ENCODE peak calls at places on chromosomes 6 and 20, in six cellular contexts. F is endothelial cell of umbilical vein, H is HepG2, T is K562, D is GM12878, V is NB4. I is an unnamed sample.
A peak's percentile ranks its signal among the peaks of the same experiment; 100 is the strongest.

GRCh38 chr20:63024573-63025392 is 18.0 kb upstream of the BHLHE23 start:
- DNase-seq in F (no peak), T (no peak), H (no peak), D (no peak), V (no peak), I (no peak)

GRCh38 chr6:110809792-110810191 is 5.5 kb downstream of the CDK19 start:
- DNase-seq in T (no peak), H (no peak), D (no peak), V (no peak), F (no peak), I (no peak)

GRCh38 chr6:124066995-124067552 is 263.4 kb downstream of the NKAIN2 start:
- DNase-seq in F (peak; percentile 29), H (no peak), V (no peak), T (no peak), D (no peak), I (no peak)

GRCh38 chr20:3237011-3237957 is 1.7 kb downstream of the SLC4A11 start:
- DNase-seq in V (no peak), T (no peak), F (no peak), H (no peak), D (no peak), I (no peak)

GRCh38 chr6:107418118-107418517 is 41.2 kb downstream of the PDSS2 start:
- DNase-seq in T (peak; percentile 12), F (no peak), V (peak; percentile 70), D (no peak), H (peak; percentile 11), I (peak; percentile 15)

GRCh38 chr6:16639689-16640480 is 121.4 kb downstream of the ATXN1 start:
- DNase-seq in D (no peak), T (no peak), F (peak; percentile 68), H (no peak), V (no peak), I (peak; percentile 25)

GRCh38 chr6:35432291-35432690 is 19.8 kb upstream of the FANCE start:
- DNase-seq in D (no peak), T (no peak), H (no peak), V (no peak), F (no peak), I (no peak)

GRCh38 chr20:29298759-29299613 is 1958.5 kb upstream of the DEFB115 start:
- DNase-seq in T (no peak), V (no peak), F (no peak), D (no peak), H (no peak), I (no peak)

GRCh38 chr6:16562498-16562897 is 198.8 kb downstream of the ATXN1 start:
- DNase-seq in V (no peak), D (no peak), T (no peak), H (no peak), F (no peak), I (no peak)

GRCh38 chr20:19317240-19318069 is 105.0 kb downstream of the SLC24A3 start:
- DNase-seq in H (no peak), V (no peak), T (no peak), F (no peak), D (no peak), I (no peak)

GRCh38 chr6:24799541-24799915 is 811 bp upstream of the ARMH2 start:
- DNase-seq in V (no peak), T (peak; percentile 24), F (no peak), H (peak; percentile 55), D (no peak), I (no peak)

GRCh38 chr20:34772437-34772836 is 53.0 kb downstream of the NCOA6 start:
- DNase-seq in H (no peak), F (no peak), D (no peak), V (no peak), T (no peak), I (no peak)

GRCh38 chr20:34773726-34774125 is 51.7 kb downstream of the NCOA6 start:
- DNase-seq in H (no peak), F (no peak), T (no peak), V (no peak), D (no peak), I (no peak)

GRCh38 chr20:34774886-34775285 is 50.6 kb downstream of the NCOA6 start:
- DNase-seq in V (no peak), F (no peak), H (no peak), T (no peak), D (no peak), I (no peak)

GRCh38 chr20:34774431-34774830 is 51.0 kb downstream of the NCOA6 start:
- DNase-seq in D (no peak), V (no peak), H (no peak), F (no peak), T (no peak), I (no peak)

DNA sequence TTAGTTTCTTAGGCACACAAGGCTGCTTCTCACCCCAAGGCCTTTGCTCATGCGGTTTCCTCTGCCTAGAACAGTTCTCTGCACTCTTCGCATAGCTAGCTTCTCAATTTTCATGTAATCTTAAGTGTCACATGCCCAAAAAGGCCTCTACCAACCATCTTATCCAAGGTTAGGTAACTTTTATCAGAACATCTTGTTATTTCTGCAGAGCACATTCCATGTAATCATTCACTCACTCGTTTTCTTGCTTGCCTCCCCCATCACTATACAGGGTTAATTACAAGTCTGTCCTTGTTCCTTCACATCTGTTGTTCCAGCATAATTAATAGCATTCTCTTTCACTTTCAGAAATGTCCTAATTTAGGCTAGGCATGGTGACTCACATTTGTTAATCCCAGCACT is 53.8 kb downstream of the NCOA6 start:
- DNase-seq in T (no peak), F (no peak), V (no peak), H (no peak), D (no peak), I (no peak)
- TF ChIP-seq MYC in T (no peak), F (no peak), V (no peak), H (no peak), D (no peak), I (no peak)

GRCh38 chr20:13447385-13448180 is 191.1 kb downstream of the TASP1 start:
- DNase-seq in T (no peak), D (no peak), F (no peak), H (no peak), V (no peak), I (no peak)

GRCh38 chr20:13455713-13456112 is 183.0 kb downstream of the TASP1 start:
- DNase-seq in F (no peak), D (no peak), H (peak; percentile 15), T (no peak), V (no peak), I (no peak)

GRCh38 chr20:13452470-13453124 is 186.1 kb downstream of the TASP1 start:
- DNase-seq in V (no peak), F (no peak), T (no peak), H (peak; percentile 70), D (no peak), I (no peak)

GRCh38 chr20:13453367-13453766 is 185.4 kb downstream of the TASP1 start:
- DNase-seq in V (no peak), D (no peak), H (no peak), F (no peak), T (no peak), I (no peak)

GRCh38 chr20:13449868-13450441 is 188.8 kb downstream of the TASP1 start:
- DNase-seq in T (no peak), V (no peak), H (no peak), F (no peak), D (no peak), I (no peak)
- TF ChIP-seq MYC in T (no peak), V (no peak), H (no peak), F (no peak), D (no peak), I (no peak)

DNA sequence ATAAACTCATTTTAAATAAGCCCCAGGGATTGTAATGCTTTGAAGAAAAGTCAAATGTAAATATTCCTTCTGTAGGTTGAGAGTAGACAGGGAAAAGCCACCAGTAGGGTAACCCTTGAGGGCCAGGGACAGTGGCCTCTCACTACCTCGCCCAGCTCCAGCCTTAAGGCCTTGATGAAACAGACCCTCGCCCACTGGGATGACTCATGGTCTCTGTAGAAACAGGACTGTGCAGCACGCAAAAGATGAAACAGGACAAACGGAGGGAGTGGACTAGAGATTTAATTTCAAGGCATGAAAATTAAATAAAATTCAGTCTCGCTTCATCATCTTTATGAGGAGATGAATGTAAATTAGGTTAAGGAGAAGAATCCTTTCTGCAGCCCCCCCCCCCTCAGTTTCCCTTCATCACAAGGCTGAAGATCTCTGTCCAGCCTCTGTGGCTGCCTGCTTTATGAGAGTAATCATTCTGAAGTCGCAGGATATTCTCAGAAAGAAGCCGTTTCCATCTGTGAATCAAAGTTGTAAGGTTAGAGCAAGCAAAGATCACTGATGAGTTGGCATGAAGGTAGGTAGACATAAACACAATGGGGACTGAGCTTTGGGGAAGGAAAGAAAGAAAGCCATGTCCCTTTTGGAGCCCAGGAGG is 60.4 kb downstream of the TMEM200A start:
- DNase-seq in D (no peak), T (no peak), F (no peak), V (no peak), H (no peak), I (no peak)
- TF ChIP-seq MYC in D (no peak), T (no peak), F (no peak), V (no peak), H (no peak), I (no peak)

DNA sequence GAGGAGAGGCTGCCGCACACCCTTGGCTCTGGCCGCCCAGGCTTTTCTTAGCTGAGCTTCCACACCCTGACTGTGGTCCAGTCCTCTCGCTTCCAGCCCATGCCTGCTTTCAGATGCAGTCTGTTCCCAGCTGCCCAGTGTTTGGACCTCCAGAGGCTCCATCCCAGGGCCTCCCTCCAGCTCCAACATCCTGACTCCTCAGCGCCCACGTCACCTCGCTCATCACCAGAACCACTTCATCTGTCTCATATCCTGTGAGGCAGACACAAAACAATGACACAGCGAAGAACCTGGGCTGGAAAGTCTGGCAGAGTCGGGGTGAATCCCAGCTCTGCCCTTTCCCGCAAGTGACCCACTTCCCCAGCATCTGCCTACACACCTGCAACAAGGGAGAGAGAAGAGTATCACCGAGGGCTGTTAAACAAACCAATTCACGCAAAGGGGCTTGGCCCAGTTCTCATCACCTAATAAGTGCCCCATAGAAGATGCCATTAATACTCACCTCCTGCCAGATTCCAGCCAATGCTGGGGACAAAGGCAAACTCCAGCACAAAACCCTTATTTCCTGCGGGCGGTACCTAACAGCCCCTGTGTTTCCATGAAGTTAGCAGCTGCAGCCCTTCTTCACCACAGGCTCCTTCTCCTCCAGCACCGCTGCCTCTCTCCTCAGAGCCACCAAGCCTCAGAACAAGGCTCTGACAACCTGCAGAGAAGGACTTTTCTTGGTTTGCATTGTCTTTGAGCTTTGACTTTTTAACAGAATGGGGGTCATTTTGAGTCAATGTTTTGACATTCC is 133.4 kb upstream of the CDH4 start:
- DNase-seq in H (no peak), F (no peak), V (no peak), T (no peak), D (no peak), I (peak; percentile 67)
- TF ChIP-seq MYC in H (no peak), F (no peak), V (no peak), T (no peak), D (no peak), I (no peak)

DNA sequence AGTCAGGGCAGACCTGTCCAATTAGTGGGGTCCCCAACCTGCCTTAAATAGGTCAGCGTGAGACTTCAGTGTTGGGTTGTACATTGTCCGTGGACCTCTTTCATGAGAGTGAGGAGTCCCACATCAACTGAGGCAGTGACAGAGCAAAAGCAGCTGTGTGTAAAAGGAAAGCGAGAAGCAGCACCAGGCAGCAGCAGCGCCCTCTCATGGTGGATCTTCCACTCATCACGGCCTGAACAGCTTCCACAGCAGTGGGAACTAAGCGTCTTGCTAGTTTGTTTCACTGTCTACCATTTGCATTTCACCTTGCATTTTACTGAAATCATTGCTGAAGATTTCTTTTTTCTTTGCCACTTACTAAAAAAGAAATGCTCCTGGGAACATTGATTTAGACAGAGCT is 333.8 kb downstream of the PKHD1 start:
- DNase-seq in H (peak; percentile 3), D (no peak), F (no peak), T (peak; percentile 8), V (peak; percentile 46), I (no peak)
- TF ChIP-seq MYC in H (no peak), D (no peak), F (no peak), T (no peak), V (no peak), I (no peak)

GRCh38 chr6:140385686-140386085 is 1011.2 kb upstream of the CITED2 start:
- DNase-seq in F (no peak), H (no peak), D (no peak), V (no peak), T (no peak), I (no peak)
- TF ChIP-seq MYC in F (no peak), H (no peak), D (no peak), V (no peak), T (no peak), I (no peak)

I was measured in A549.